ENCODE peak calls at places on chromosomes 6 and 20, in six cellular contexts. D is hepatocyte, J is stomach, Z is lower lobe of right lung, R is HFFc6, G is activated T-helper 1 cell treated with Interleukin-2 at 50 U/mL for 16 hours. X is an unnamed sample.

GRCh38 chr6:28747083-28747630 is 176.6 kb downstream of the TRIM27 start:
- DNase-seq in D (no peak), G (no peak), R (no peak), Z (no peak), J (no peak), X (no peak)

GRCh38 chr6:45759134-45759849 is 256.4 kb downstream of the CLIC5 start:
- DNase-seq in J (no peak), Z (no peak), G (no peak), R (no peak), D (no peak), X (no peak)

GRCh38 chr6:15434263-15434662 is 188.4 kb downstream of the JARID2 start:
- DNase-seq in R (no peak), J (no peak), G (no peak), Z (no peak), D (no peak), X (no peak)

GRCh38 chr6:149244105-149244504 is 73.4 kb upstream of the TAB2 start:
- DNase-seq in Z (no peak), J (no peak), D (no peak), G (no peak), R (no peak), X (no peak)

GRCh38 chr6:104955927-104956662 is 812 bp upstream of the LIN28B start:
- DNase-seq in R (no peak), G (no peak), Z (no peak), D (peak), J (no peak), X (no peak)

GRCh38 chr6:116278478-116278822 is 1.3 kb downstream of the TSPYL1 start:
- DNase-seq in Z (no peak), G (no peak), R (no peak), J (no peak), D (no peak), X (no peak)

GRCh38 chr6:116287668-116288282 is 8.0 kb upstream of the TSPYL1 start:
- DNase-seq in G (no peak), J (no peak), R (peak), D (peak), Z (no peak), X (no peak)

GRCh38 chr6:169289671-169290408 is 36.2 kb upstream of the THBS2 start:
- DNase-seq in G (no peak), R (no peak), Z (no peak), J (no peak), D (no peak), X (no peak)

GRCh38 chr20:40563296-40563950 is 125.6 kb downstream of the MAFB start:
- DNase-seq in D (peak), J (peak), R (no peak), G (no peak), Z (peak), X (no peak)

GRCh38 chr6:97630592-97630991 is 347.6 kb upstream of the MMS22L start:
- DNase-seq in D (no peak), G (no peak), R (no peak), J (no peak), Z (no peak), X (no peak)

GRCh38 chr20:17674722-17675518 is 7.1 kb downstream of the RRBP1 start:
- DNase-seq in D (no peak), J (no peak), Z (no peak), G (no peak), R (peak), X (no peak)

GRCh38 chr6:14258695-14259655 is 141.4 kb downstream of the CD83 start:
- DNase-seq in R (no peak), Z (no peak), J (no peak), G (no peak), D (no peak), X (no peak)

GRCh38 chr20:47529840-47530239 is 28.2 kb downstream of the NCOA3 start:
- DNase-seq in J (no peak), Z (no peak), R (peak), G (no peak), D (no peak), X (no peak)

GRCh38 chr6:13383280-13384163 is 55.2 kb upstream of the TBC1D7 start:
- DNase-seq in G (no peak), Z (no peak), J (no peak), R (no peak), D (no peak), X (no peak)

GRCh38 chr6:44400572-44400971 is 13.1 kb downstream of the CDC5L start:
- DNase-seq in R (no peak), G (no peak), J (no peak), Z (no peak), D (no peak), X (no peak)

GRCh38 chr20:40442181-40442963 is 246.7 kb downstream of the MAFB start:
- DNase-seq in R (no peak), J (no peak), D (no peak), Z (no peak), G (no peak), X (no peak)

GRCh38 chr6:149150999-149151398 is 166.5 kb upstream of the TAB2 start:
- DNase-seq in G (no peak), J (no peak), Z (no peak), R (no peak), D (no peak), X (no peak)

GRCh38 chr6:34709386-34709785 is 12.8 kb upstream of the ILRUN start:
- DNase-seq in R (peak), D (peak), G (no peak), Z (peak), J (peak), X (peak)

GRCh38 chr20:44159711-44160110 is 27.3 kb downstream of the JPH2 start:
- DNase-seq in Z (no peak), D (no peak), G (no peak), J (no peak), R (no peak), X (no peak)

GRCh38 chr20:7859371-7859802 is 80.9 kb downstream of the HAO1 start:
- DNase-seq in Z (no peak), G (no peak), J (no peak), D (peak), R (peak), X (no peak)

GRCh38 chr6:6315660-6316059 is 4.8 kb downstream of the F13A1 start:
- DNase-seq in D (peak), Z (no peak), G (no peak), R (peak), J (peak), X (no peak)

GRCh38 chr6:137486388-137486787 is 7.8 kb downstream of the OLIG3 start:
- DNase-seq in J (no peak), R (no peak), G (no peak), Z (no peak), D (no peak), X (no peak)

GRCh38 chr6:165643015-165643414 is 20.0 kb downstream of the PDE10A start:
- DNase-seq in R (no peak), J (no peak), G (no peak), D (no peak), Z (no peak), X (no peak)

GRCh38 chr20:17571153-17571527 is 1.3 kb downstream of the DSTN start:
- DNase-seq in Z (no peak), J (no peak), D (no peak), R (no peak), G (no peak), X (no peak)

GRCh38 chr20:20212675-20213096 is 155.2 kb upstream of the INSM1 start:
- DNase-seq in J (no peak), R (no peak), G (no peak), D (no peak), Z (no peak), X (no peak)

GRCh38 chr6:13418838-13419237 is 68.6 kb downstream of the GFOD1 start:
- DNase-seq in Z (no peak), D (no peak), R (no peak), J (no peak), G (no peak), X (no peak)

GRCh38 chr6:39108041-39108839 is 6.7 kb downstream of the SAYSD1 start:
- DNase-seq in D (no peak), Z (no peak), J (no peak), G (no peak), R (no peak), X (no peak)

GRCh38 chr6:3913077-3913957 is 64.1 kb downstream of the FAM50B start:
- DNase-seq in R (peak), Z (no peak), D (peak), J (peak), G (no peak), X (no peak)

GRCh38 chr20:14712302-14712739 is 374.9 kb upstream of the FLRT3 start:
- DNase-seq in G (no peak), Z (no peak), D (peak), J (no peak), R (no peak), X (no peak)

GRCh38 chr20:64131406-64131805 is 24.0 kb upstream of the NPBWR2 start:
- DNase-seq in G (no peak), J (no peak), R (peak), Z (peak), D (no peak), X (no peak)

GRCh38 chr20:36408219-36408618 is 102.1 kb downstream of the DLGAP4 start:
- DNase-seq in J (peak), Z (no peak), D (peak), R (no peak), G (no peak), X (no peak)

X was measured in caudate nucleus.